ENCODE peak calls at places on chromosomes 2 and 18, in nine cellular contexts. P, M, Q, S, N, L, C, U and V are unnamed samples.
A peak's percentile ranks its signal among the peaks of the same experiment; 100 is the strongest.

GRCh38 chr2:238493880-238494572 is 67.3 kb downstream of the ASB1 start:
- DNase-seq in P (peak; percentile 30), M (no peak), Q (no peak), S (no peak), N (no peak), L (no peak), C (no peak), U (peak; percentile 1), V (no peak)

GRCh38 chr2:145906356-145906755 is 1386.4 kb upstream of the ZEB2 start:
- DNase-seq in P (no peak), M (no peak), Q (no peak), S (no peak), N (no peak), L (no peak), C (no peak), U (no peak), V (no peak)

GRCh38 chr2:238134393-238134785 is 4.1 kb upstream of the KLHL30 start:
- DNase-seq in P (no peak), M (no peak), Q (no peak), S (no peak), N (no peak), L (peak; percentile 14), C (no peak), U (no peak), V (no peak)

GRCh38 chr2:150487537-150488429 is at the start of gene RND3:
- DNase-seq in P (peak; percentile 49), M (peak; percentile 100), Q (peak; percentile 90), S (peak; percentile 88), N (peak; percentile 77), L (peak; percentile 98), C (peak; percentile 93), U (no peak), V (peak; percentile 63)

GRCh38 chr18:46160050-46160798 is 56.0 kb downstream of the HAUS1 start:
- DNase-seq in P (no peak), M (peak; percentile 30), Q (no peak), S (no peak), N (no peak), L (no peak), C (no peak), U (no peak), V (peak; percentile 12)

GRCh38 chr2:120445431-120446143 is 99.7 kb downstream of the INHBB start:
- DNase-seq in P (no peak), M (no peak), Q (no peak), S (peak; percentile 10), N (no peak), L (no peak), C (no peak), U (no peak), V (no peak)

GRCh38 chr2:172373761-172374160 is 53.6 kb upstream of the ITGA6 start:
- DNase-seq in P (no peak), M (peak; percentile 61), Q (no peak), S (no peak), N (no peak), L (no peak), C (no peak), U (no peak), V (no peak)

GRCh38 chr2:240326246-240326645 is 109.2 kb upstream of the GPC1 start:
- DNase-seq in P (no peak), M (no peak), Q (no peak), S (no peak), N (no peak), L (no peak), C (no peak), U (no peak), V (no peak)

GRCh38 chr2:85577386-85578242 is at the start of gene VAMP8:
- DNase-seq in P (peak; percentile 59), M (peak; percentile 45), Q (no peak), S (no peak), N (no peak), L (peak; percentile 76), C (no peak), U (peak; percentile 27), V (peak; percentile 88)

GRCh38 chr18:61322265-61322873 is 10.9 kb upstream of the CDH20 start:
- DNase-seq in P (no peak), M (peak; percentile 30), Q (peak; percentile 73), S (peak; percentile 16), N (peak; percentile 76), L (peak; percentile 82), C (peak; percentile 21), U (no peak), V (no peak)

GRCh38 chr2:46332686-46333281 is 35.6 kb downstream of the EPAS1 start:
- DNase-seq in P (no peak), M (peak; percentile 72), Q (no peak), S (no peak), N (no peak), L (no peak), C (no peak), U (no peak), V (no peak)